ENCODE peak calls at places on chromosomes 6 and 20, in six cellular contexts. V is endothelial cell of umbilical vein, G is K562, X is A549, S is NB4, D is GM12878. H is an unnamed sample.

GRCh38 chr6:4979426-4979825 is 24.4 kb downstream of the RPP40 start:
- DNase-seq in V (no peak), G (no peak), X (no peak), S (no peak), D (no peak), H (no peak)

GRCh38 chr6:51108563-51109234 is 290.0 kb downstream of the TFAP2B start:
- DNase-seq in V (no peak), G (no peak), X (no peak), S (no peak), D (no peak), H (no peak)

GRCh38 chr6:138105880-138106664 is 1.1 kb downstream of the PERP start:
- DNase-seq in V (peak), G (no peak), X (no peak), S (no peak), D (no peak), H (peak)

GRCh38 chr6:82283771-82284420 is 36.4 kb upstream of the IBTK start:
- DNase-seq in V (no peak), G (no peak), X (no peak), S (no peak), D (no peak), H (no peak)

GRCh38 chr6:19879663-19880062 is 42.5 kb downstream of the ID4 start:
- DNase-seq in V (no peak), G (no peak), X (no peak), S (no peak), D (no peak), H (no peak)

GRCh38 chr20:60695223-60695622 is 556.8 kb upstream of the CDH4 start:
- DNase-seq in V (no peak), G (peak), X (no peak), S (peak), D (no peak), H (no peak)

GRCh38 chr6:64477311-64477850 is 841.8 kb downstream of the PHF3 start:
- DNase-seq in V (no peak), G (no peak), X (no peak), S (no peak), D (no peak), H (no peak)

GRCh38 chr6:29965873-29966601 is 23.7 kb downstream of the HLA-A start:
- DNase-seq in V (peak), G (peak), X (peak), S (peak), D (peak), H (peak)

GRCh38 chr6:34489229-34489805 is 23.4 kb downstream of the PACSIN1 start:
- DNase-seq in V (no peak), G (no peak), X (no peak), S (peak), D (no peak), H (no peak)

GRCh38 chr20:41696428-41696827 is 78.3 kb upstream of the CHD6 start:
- DNase-seq in V (no peak), G (peak), X (no peak), S (no peak), D (no peak), H (no peak)

GRCh38 chr6:97288188-97288587 is 5.2 kb upstream of the MMS22L start:
- DNase-seq in V (no peak), G (no peak), X (no peak), S (no peak), D (no peak), H (peak)

GRCh38 chr6:97280766-97281165 is 2.2 kb downstream of the MMS22L start:
- DNase-seq in V (no peak), G (no peak), X (no peak), S (no peak), D (no peak), H (no peak)

GRCh38 chr6:97282726-97283617 is at the start of gene MMS22L:
- DNase-seq in V (peak), G (peak), X (peak), S (peak), D (peak), H (peak)

DNA sequence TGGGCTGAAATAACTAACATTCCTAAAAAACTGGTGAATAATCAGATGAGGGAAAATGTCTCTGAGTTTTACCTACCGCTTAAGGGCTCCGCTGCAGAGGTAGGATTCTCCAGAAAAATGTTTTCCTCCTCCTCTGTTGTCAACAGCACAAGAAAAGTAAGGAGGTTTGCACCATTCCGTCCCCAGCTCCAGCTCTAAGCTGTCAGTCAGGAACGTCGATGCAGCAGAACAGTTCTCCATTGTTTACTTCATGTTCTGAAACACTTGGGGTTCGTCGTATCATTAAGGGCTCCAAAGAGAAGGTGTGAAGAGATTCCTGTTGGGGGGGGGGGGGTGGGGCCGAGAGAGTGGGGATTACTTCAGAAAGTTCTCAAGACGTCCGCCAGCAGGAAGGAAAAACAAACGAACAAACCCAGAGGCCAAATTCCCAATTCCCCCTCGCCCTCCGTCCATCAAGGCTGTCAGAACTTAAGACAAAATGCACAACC is 734 bp downstream of the MMS22L start:
- DNase-seq in V (peak), G (peak), X (peak), S (no peak), D (no peak), H (peak)
- TF ChIP-seq MYC in V (no peak), G (no peak), X (no peak), S (no peak), D (no peak), H (no peak)

GRCh38 chr6:32945953-32946352 is 5.1 kb upstream of the HLA-DMB start:
- DNase-seq in V (no peak), G (no peak), X (no peak), S (no peak), D (no peak), H (no peak)

GRCh38 chr6:32949113-32949512 is 3.8 kb downstream of the HLA-DMA start:
- DNase-seq in V (no peak), G (no peak), X (no peak), S (no peak), D (no peak), H (no peak)

GRCh38 chr6:32946893-32947292 is 6.0 kb downstream of the HLA-DMA start:
- DNase-seq in V (no peak), G (no peak), X (no peak), S (no peak), D (no peak), H (no peak)

GRCh38 chr6:32950010-32950409 is 2.9 kb downstream of the HLA-DMA start:
- DNase-seq in V (no peak), G (no peak), X (no peak), S (no peak), D (no peak), H (no peak)

GRCh38 chr6:32947552-32948465 is 5.1 kb downstream of the HLA-DMA start:
- DNase-seq in V (peak), G (peak), X (no peak), S (peak), D (peak), H (peak)
- TF ChIP-seq MYC in V (no peak), G (no peak), X (no peak), S (peak), D (no peak), H (no peak)

DNA sequence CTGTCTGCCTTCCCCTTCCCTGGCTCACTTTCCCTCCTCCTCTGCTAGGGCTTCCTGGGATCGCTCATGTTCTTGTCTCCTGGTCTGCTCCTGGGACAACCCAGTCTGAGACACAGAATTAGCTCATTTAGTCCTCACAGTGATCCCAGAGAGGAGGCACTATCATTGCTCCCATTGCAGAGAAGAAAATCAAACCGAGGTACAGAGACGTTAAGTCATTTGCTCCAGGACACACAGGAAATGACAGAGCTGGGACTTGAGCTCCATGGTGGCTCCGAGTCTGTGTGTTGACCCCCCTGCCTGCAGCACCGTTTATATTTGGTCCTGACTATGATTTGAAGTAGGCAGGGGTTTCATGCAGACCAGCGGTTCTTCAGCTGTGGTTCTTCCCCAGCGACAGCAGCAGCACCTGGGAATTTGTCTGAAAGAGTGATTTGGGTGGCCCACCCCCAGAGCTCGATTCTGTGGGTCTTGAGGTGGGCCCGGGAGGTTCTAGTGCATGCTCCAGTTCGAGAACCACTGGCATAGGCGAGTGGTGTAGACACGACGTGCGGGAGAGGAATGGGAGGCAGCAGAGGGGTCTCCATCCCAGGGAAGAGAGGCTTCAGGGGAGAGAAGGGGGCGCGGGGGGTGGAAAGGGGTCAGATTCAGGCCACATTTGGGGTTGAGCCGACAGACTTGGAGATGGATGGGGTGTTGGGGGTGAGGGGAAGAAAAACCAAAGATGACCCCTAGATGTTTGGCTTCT is 24.7 kb downstream of the PCK1 start:
- DNase-seq in V (no peak), G (no peak), X (no peak), S (no peak), D (no peak), H (no peak)
- TF ChIP-seq MYC in V (no peak), G (no peak), X (no peak), S (no peak), D (no peak), H (no peak)

GRCh38 chr6:45447721-45448120 is 70.0 kb upstream of the SUPT3H start:
- DNase-seq in V (peak), G (no peak), X (no peak), S (no peak), D (no peak), H (no peak)

GRCh38 chr6:45450132-45450531 is 72.4 kb upstream of the SUPT3H start:
- DNase-seq in V (no peak), G (no peak), X (no peak), S (no peak), D (no peak), H (no peak)

GRCh38 chr6:45447005-45447404 is 69.3 kb upstream of the SUPT3H start:
- DNase-seq in V (peak), G (no peak), X (no peak), S (peak), D (no peak), H (no peak)

GRCh38 chr6:45450801-45451200 is 73.1 kb upstream of the SUPT3H start:
- DNase-seq in V (no peak), G (no peak), X (no peak), S (no peak), D (no peak), H (no peak)

GRCh38 chr6:45448417-45449389 is 71.0 kb upstream of the SUPT3H start:
- DNase-seq in V (no peak), G (no peak), X (no peak), S (no peak), D (no peak), H (no peak)
- TF ChIP-seq MYC in V (no peak), G (no peak), X (no peak), S (no peak), D (no peak), H (no peak)

GRCh38 chr6:1687402-1687801 is 77.7 kb downstream of the FOXC1 start:
- DNase-seq in V (no peak), G (no peak), X (no peak), S (no peak), D (no peak), H (no peak)

GRCh38 chr6:1688396-1688795 is 78.7 kb downstream of the FOXC1 start:
- DNase-seq in V (no peak), G (no peak), X (no peak), S (no peak), D (no peak), H (no peak)

GRCh38 chr6:1689141-1689540 is 79.4 kb downstream of the FOXC1 start:
- DNase-seq in V (no peak), G (no peak), X (no peak), S (no peak), D (no peak), H (no peak)

GRCh38 chr6:1686117-1687098 is 76.7 kb downstream of the FOXC1 start:
- DNase-seq in V (peak), G (no peak), X (no peak), S (no peak), D (no peak), H (no peak)
- TF ChIP-seq MYC in V (no peak), G (no peak), X (no peak), S (no peak), D (no peak), H (no peak)

GRCh38 chr6:160363016-160363996 is 15.1 kb downstream of the SLC22A3 start:
- DNase-seq in V (no peak), G (no peak), X (no peak), S (no peak), D (no peak), H (no peak)
- TF ChIP-seq MYC in V (no peak), G (no peak), X (no peak), S (no peak), D (no peak), H (no peak)

GRCh38 chr6:41371461-41371991 is 36.1 kb downstream of the NCR2 start:
- DNase-seq in V (peak), G (peak), X (no peak), S (peak), D (no peak), H (no peak)
- TF ChIP-seq MYC in V (no peak), G (no peak), X (no peak), S (no peak), D (no peak), H (no peak)

GRCh38 chr20:5214826-5215225 is 88.0 kb downstream of the CDS2 start:
- DNase-seq in V (no peak), G (no peak), X (no peak), S (peak), D (no peak), H (no peak)

GRCh38 chr20:5212897-5213296 is 86.1 kb downstream of the CDS2 start:
- DNase-seq in V (no peak), G (no peak), X (no peak), S (no peak), D (no peak), H (no peak)

GRCh38 chr20:5211803-5212714 is 85.3 kb downstream of the CDS2 start:
- DNase-seq in V (no peak), G (no peak), X (no peak), S (no peak), D (no peak), H (peak)

GRCh38 chr20:5216663-5217062 is 89.9 kb downstream of the CDS2 start:
- DNase-seq in V (no peak), G (no peak), X (no peak), S (no peak), D (no peak), H (no peak)

GRCh38 chr20:5215592-5216304 is 88.9 kb downstream of the CDS2 start:
- DNase-seq in V (peak), G (no peak), X (no peak), S (no peak), D (no peak), H (no peak)
- TF ChIP-seq MYC in V (no peak), G (no peak), X (no peak), S (no peak), D (no peak), H (no peak)

DNA sequence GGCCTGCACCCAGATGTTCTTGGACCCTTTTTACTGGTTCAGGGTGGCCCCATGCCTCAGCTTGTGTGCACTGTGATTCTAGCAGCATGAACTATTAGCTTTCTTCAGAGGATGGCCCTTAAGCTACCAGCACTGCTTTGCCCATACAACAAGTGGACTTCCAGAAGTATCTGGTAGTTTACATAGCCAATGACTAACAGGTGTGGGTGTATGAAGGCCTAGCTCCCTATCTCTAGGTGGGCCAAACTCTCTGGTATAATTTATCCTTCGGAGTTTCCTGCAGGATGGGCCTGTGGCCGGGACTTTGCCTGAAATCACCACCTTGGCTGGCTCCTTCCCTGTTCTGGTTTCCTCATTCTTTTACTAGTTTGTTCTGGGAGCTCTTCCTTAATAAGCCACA is 26.1 kb upstream of the JAG1 start:
- DNase-seq in V (no peak), G (no peak), X (no peak), S (no peak), D (no peak), H (no peak)
- TF ChIP-seq MYC in V (no peak), G (no peak), X (no peak), S (no peak), D (no peak), H (no peak)

DNA sequence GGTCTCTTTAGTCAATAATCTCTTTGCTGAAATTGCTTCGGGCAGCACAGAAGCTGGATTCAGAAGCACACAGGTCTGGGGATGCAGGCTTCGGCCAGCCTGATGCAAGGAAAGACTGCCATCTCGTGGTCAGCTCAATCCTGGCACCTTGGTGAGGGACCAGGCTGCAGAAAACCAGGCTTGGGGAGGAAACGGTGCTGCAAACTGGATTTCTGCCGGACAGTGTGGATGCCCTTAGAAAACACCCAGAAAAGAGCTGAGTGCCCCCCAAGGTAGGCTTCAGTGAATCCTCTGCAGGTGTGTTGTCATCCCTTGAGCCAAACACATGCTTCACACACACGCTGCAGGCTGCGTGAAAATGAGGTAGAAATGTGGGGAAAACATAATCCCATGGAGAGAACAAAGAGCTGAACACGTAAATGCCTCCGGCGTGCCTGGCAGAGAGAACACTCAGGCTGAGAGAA is 89.8 kb upstream of the PAX1 start:
- DNase-seq in V (peak), G (peak), X (peak), S (peak), D (no peak), H (peak)
- TF ChIP-seq MYC in V (no peak), G (no peak), X (no peak), S (no peak), D (no peak), H (no peak)